ENCODE peak calls at places on chromosomes 7 and 10, in six cellular contexts. M, H, J, G, C and F are unnamed samples.

GRCh38 chr10:13087986-13088618 is 11.9 kb upstream of the OPTN start:
- DNase-seq in M (no peak), G (no peak), J (no peak), H (no peak), C (peak), F (no peak)

GRCh38 chr10:33652870-33653269 is 318.4 kb upstream of the NRP1 start:
- DNase-seq in G (no peak), M (no peak), C (no peak), J (no peak), H (no peak), F (no peak)

GRCh38 chr7:14340415-14341079 is 351.1 kb upstream of the ETV1 start:
- DNase-seq in J (no peak), M (no peak), G (no peak), H (no peak), C (no peak), F (no peak)

GRCh38 chr10:17644485-17644964 is 574 bp downstream of the STAM start:
- DNase-seq in G (no peak), M (no peak), J (peak), H (no peak), C (no peak), F (no peak)

GRCh38 chr10:88865281-88865876 is 13.7 kb upstream of the ANKRD22 start:
- DNase-seq in H (no peak), G (no peak), C (no peak), J (no peak), M (no peak), F (no peak)

GRCh38 chr10:3749597-3750351 is 35.2 kb downstream of the KLF6 start:
- DNase-seq in C (no peak), H (no peak), J (no peak), M (no peak), G (no peak), F (peak)

GRCh38 chr10:43396061-43396927 is 12.7 kb downstream of the HNRNPF start:
- DNase-seq in G (peak), C (peak), J (peak), H (peak), M (no peak), F (no peak)

GRCh38 chr7:45588466-45588865 is 14.3 kb downstream of the ADCY1 start:
- DNase-seq in J (no peak), H (no peak), C (no peak), G (peak), M (no peak), F (no peak)

GRCh38 chr10:43921881-43922280 is 273.2 kb upstream of the ZNF32 start:
- DNase-seq in G (no peak), J (no peak), H (no peak), M (peak), C (no peak), F (no peak)

GRCh38 chr7:105060394-105060793 is 46.4 kb downstream of the KMT2E start:
- DNase-seq in M (no peak), H (no peak), J (no peak), C (no peak), G (no peak), F (no peak)

GRCh38 chr7:32952876-32953275 is 4.4 kb upstream of the FKBP9 start:
- DNase-seq in M (no peak), J (no peak), H (no peak), G (no peak), C (no peak), F (no peak)

GRCh38 chr7:32958046-32959025 is 1.1 kb downstream of the FKBP9 start:
- DNase-seq in M (no peak), C (no peak), H (peak), G (peak), J (no peak), F (no peak)

DNA sequence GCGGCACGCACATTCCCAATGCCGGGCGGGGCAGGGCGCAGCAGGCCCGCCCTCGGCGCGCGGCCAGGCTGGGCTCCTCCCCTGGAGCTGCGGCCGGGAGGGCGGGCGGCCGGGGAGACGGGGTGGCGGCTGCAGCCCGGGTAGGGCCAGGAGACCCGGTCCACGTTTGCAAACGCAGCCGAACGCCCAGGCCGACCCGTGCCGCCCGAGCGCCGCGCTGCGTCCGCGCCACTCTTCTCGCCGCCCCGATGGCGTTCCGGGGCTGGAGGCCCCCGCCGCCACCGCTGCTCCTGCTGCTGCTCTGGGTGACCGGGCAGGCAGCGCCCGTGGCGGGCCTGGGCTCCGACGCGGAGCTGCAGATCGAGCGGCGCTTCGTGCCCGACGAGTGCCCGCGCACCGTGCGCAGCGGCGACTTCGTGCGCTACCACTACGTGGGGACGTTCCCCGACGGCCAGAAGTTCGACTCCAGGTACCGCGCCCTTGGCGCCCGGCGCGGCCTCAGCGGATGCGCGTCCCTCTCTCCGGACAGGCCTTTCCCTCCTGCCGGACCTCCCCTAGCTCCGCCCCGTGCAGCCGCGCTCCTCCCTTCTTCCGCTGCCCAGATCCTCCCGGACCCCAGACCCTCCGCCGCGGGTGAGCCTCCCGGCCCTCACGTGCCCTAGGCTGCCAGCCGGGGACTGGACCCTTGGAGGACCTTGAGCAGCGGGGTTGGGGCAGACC is at the start of gene FKBP9:
- DNase-seq in J (peak), C (peak), M (no peak), H (peak), G (peak), F (peak)
- TF ChIP-seq POLR2A in J (peak), C (peak), M (no peak), H (no peak), G (no peak), F (peak)

DNA sequence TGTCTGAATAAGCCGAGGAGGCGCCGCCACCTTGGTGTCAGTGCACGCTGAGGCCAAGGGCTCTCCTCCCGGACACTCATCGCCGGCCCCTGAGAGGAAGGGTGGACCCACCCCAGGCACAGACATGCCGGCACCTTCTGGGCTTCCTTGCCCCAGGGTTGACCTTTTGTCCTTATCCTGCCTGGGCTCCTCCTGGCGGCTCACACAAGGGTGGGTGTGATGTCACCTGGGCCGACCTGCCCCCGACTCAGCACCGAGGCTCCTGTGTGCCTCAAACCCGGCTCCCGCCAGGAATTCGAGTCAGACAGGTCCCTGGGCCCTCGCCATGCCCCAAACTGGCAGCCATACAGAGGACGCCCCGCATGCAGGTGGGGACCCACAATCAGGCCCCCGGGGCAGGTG is 17.7 kb upstream of the CFAP46 start:
- DNase-seq in J (no peak), H (no peak), C (no peak), G (peak), M (no peak), F (no peak)
- H3K27ac ChIP-seq in J (no peak), H (no peak), C (no peak), G (no peak), M (no peak), F (no peak)

GRCh38 chr7:142188846-142189245 is 69.0 kb downstream of the PRSS58 start:
- DNase-seq in M (no peak), G (no peak), C (peak), J (no peak), H (no peak), F (no peak)
- H3K4me3 ChIP-seq in M (no peak), G (no peak), C (no peak), J (no peak), H (no peak), F (no peak)

GRCh38 chr7:71801996-71802395 is 610.1 kb downstream of the CALN1 start:
- DNase-seq in M (no peak), C (no peak), H (no peak), J (no peak), G (no peak), F (no peak)
- TF ChIP-seq POLR2A in M (no peak), C (no peak), H (no peak), J (no peak), G (no peak), F (no peak)

GRCh38 chr7:82395147-82395546 is 48.4 kb downstream of the CACNA2D1 start:
- DNase-seq in H (no peak), J (no peak), M (no peak), C (no peak), G (no peak), F (no peak)

GRCh38 chr7:82384779-82385178 is 58.8 kb downstream of the CACNA2D1 start:
- DNase-seq in H (no peak), J (no peak), G (no peak), M (no peak), C (no peak), F (no peak)

GRCh38 chr7:82388138-82388537 is 55.4 kb downstream of the CACNA2D1 start:
- DNase-seq in M (no peak), J (no peak), H (no peak), G (no peak), C (no peak), F (no peak)

GRCh38 chr7:82393821-82394220 is 49.8 kb downstream of the CACNA2D1 start:
- DNase-seq in M (no peak), J (no peak), H (no peak), G (no peak), C (no peak), F (no peak)

DNA sequence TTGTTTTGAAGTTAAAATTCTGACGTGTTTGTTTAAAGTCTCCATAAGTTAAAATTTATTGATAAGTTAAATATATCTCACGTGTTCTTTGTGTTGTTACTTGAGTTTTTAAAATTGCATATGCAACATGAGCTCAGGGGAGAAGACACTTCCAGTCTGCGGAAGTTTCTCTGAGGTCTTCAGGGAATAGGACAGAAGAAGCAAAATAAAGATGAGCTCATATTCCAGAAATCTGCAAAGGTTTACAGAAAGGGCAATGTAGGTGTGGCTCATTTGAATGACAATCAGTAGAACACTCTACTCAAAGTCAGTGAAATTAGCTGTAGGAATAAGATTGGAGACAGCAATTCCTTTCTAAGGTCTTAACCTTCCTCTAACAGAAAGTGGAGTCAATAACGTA is 53.7 kb downstream of the CACNA2D1 start:
- DNase-seq in M (no peak), C (no peak), J (no peak), G (no peak), H (no peak), F (no peak)
- H3K27ac ChIP-seq in M (no peak), C (no peak), J (no peak), G (no peak), H (no peak), F (no peak)